ENCODE peak calls at places on chromosomes 13 and 19, in four cellular contexts. K, Z, U and E are unnamed samples.
A peak's percentile ranks its signal among the peaks of the same experiment; 100 is the strongest.

GRCh38 chr19:29029271-29029670 is 183.7 kb downstream of the UQCRFS1 start:
- DNase-seq in K (no peak), Z (no peak), U (no peak), E (no peak)

GRCh38 chr19:16433986-16434385 is 37.8 kb downstream of the EPS15L1 start:
- DNase-seq in K (no peak), Z (no peak), U (no peak), E (no peak)

GRCh38 chr19:23273022-23273593 is 22.9 kb upstream of the ZNF724 start:
- DNase-seq in K (no peak), Z (no peak), U (no peak), E (no peak)

GRCh38 chr13:73549717-73550116 is 490.9 kb downstream of the KLF5 start:
- DNase-seq in K (no peak), Z (no peak), U (no peak), E (no peak)

GRCh38 chr19:49071860-49072547 is 495 bp downstream of the KCNA7 start:
- DNase-seq in K (no peak), Z (no peak), U (no peak), E (no peak)

GRCh38 chr13:95385808-95386207 is 84.6 kb upstream of the ABCC4 start:
- DNase-seq in K (no peak), Z (no peak), U (no peak), E (no peak)

GRCh38 chr19:40503300-40503699 is 36.5 kb downstream of the SPTBN4 start:
- DNase-seq in K (no peak), Z (no peak), U (no peak), E (no peak)

GRCh38 chr13:53242015-53242414 is 213.4 kb downstream of the OLFM4 start:
- DNase-seq in K (no peak), Z (no peak), U (peak; percentile 52), E (no peak)

GRCh38 chr19:5536337-5536894 is 31.3 kb downstream of the TINCR start:
- DNase-seq in K (peak; percentile 69), Z (no peak), U (peak; percentile 35), E (no peak)

GRCh38 chr19:16200038-16200775 is 2.5 kb downstream of the AP1M1 start:
- DNase-seq in K (peak; percentile 80), Z (no peak), U (no peak), E (no peak)

GRCh38 chr13:95349267-95349666 is 48.0 kb upstream of the ABCC4 start:
- DNase-seq in K (peak; percentile 41), Z (no peak), U (no peak), E (no peak)

GRCh38 chr13:73722120-73722519 is 412.1 kb downstream of the KLF12 start:
- DNase-seq in K (peak; percentile 49), Z (no peak), U (peak; percentile 4), E (no peak)

GRCh38 chr13:74136089-74136658 is 2.0 kb upstream of the KLF12 start:
- DNase-seq in K (peak; percentile 60), Z (no peak), U (peak; percentile 86), E (peak; percentile 68)

GRCh38 chr19:3982701-3983541 is 2.3 kb downstream of the EEF2 start:
- DNase-seq in K (peak; percentile 47), Z (no peak), U (no peak), E (no peak)

GRCh38 chr19:17339088-17339741 is 1.9 kb downstream of the GTPBP3 start:
- DNase-seq in K (no peak), Z (no peak), U (no peak), E (no peak)

GRCh38 chr13:109779074-109779473 is 7.3 kb downstream of the IRS2 start:
- DNase-seq in K (no peak), Z (no peak), U (no peak), E (no peak)

GRCh38 chr13:79775830-79776229 is 294.9 kb downstream of the NDFIP2 start:
- DNase-seq in K (peak; percentile 85), Z (no peak), U (peak; percentile 48), E (no peak)

GRCh38 chr13:73767191-73767741 is 366.9 kb downstream of the KLF12 start:
- DNase-seq in K (no peak), Z (no peak), U (peak; percentile 70), E (no peak)

GRCh38 chr19:56667311-56667870 is 4.2 kb downstream of the ZNF835 start:
- DNase-seq in K (no peak), Z (no peak), U (no peak), E (peak; percentile 42)